ENCODE peak calls at places on chromosomes 1 and 21, in four cellular contexts. K is K562, N is HepG2, H is H1. S is an unnamed sample.
A peak's percentile ranks its signal among the peaks of the same experiment; 100 is the strongest.

GRCh38 chr1:65170511-65171142 is 22.6 kb downstream of the AK4 start:
- DNase-seq in K (no peak), N (no peak), H (no peak), S (no peak)

GRCh38 chr1:17719874-17720273 is 35.3 kb upstream of the ACTL8 start:
- DNase-seq in K (no peak), H (no peak), N (no peak), S (no peak)

GRCh38 chr1:247451388-247452010 is 6.4 kb downstream of the OR2B11 start:
- DNase-seq in K (no peak), N (no peak), H (no peak), S (no peak)

GRCh38 chr1:192939440-192939839 is 119.7 kb downstream of the UCHL5 start:
- DNase-seq in N (no peak), H (no peak), K (no peak), S (no peak)

GRCh38 chr1:52662645-52663313 is 29.8 kb downstream of the SHISAL2A start:
- DNase-seq in K (no peak), H (peak; percentile 75), N (peak; percentile 57), S (no peak)

GRCh38 chr1:184183919-184184318 is 132.4 kb downstream of the TSEN15 start:
- DNase-seq in H (no peak), N (no peak), K (no peak), S (no peak)

GRCh38 chr1:47409311-47410085 is 6.6 kb upstream of the FOXE3 start:
- DNase-seq in N (no peak), H (no peak), K (no peak), S (no peak)

GRCh38 chr1:31407029-31407626 is 5.9 kb upstream of the SERINC2 start:
- DNase-seq in N (no peak), H (no peak), K (no peak), S (no peak)

GRCh38 chr1:116571215-116571919 is 541 bp upstream of the CD58 start:
- DNase-seq in K (peak; percentile 40), H (no peak), N (no peak), S (no peak)

GRCh38 chr1:236273358-236273757 is 8.4 kb downstream of the ERO1B start:
- DNase-seq in K (no peak), H (no peak), N (no peak), S (no peak)

GRCh38 chr21:21163904-21164303 is 165.7 kb downstream of the NCAM2 start:
- DNase-seq in K (peak; percentile 55), H (peak; percentile 44), N (peak; percentile 26), S (no peak)

GRCh38 chr1:102783487-102783886 is 324.8 kb downstream of the COL11A1 start:
- DNase-seq in K (no peak), N (no peak), H (no peak), S (no peak)

GRCh38 chr1:182054698-182055326 is 6.7 kb downstream of the ZNF648 start:
- DNase-seq in N (peak; percentile 39), H (peak; percentile 77), K (peak; percentile 50), S (peak; percentile 8)

GRCh38 chr1:31373897-31374486 is 1.1 kb upstream of the FABP3 start:
- DNase-seq in K (no peak), H (no peak), N (no peak), S (no peak)

GRCh38 chr21:44434568-44434925 is 20.8 kb upstream of the LRRC3 start:
- DNase-seq in H (peak; percentile 20), N (no peak), K (no peak), S (no peak)

GRCh38 chr1:107152332-107152731 is 11.5 kb downstream of the NTNG1 start:
- DNase-seq in N (no peak), K (no peak), H (no peak), S (no peak)
- TF ChIP-seq HDAC6 in N (no peak), K (no peak), H (no peak), S (no peak)

GRCh38 chr1:189673223-189673622 is 804.4 kb downstream of the BRINP3 start:
- DNase-seq in K (no peak), H (no peak), N (no peak), S (no peak)

GRCh38 chr1:189669846-189670245 is 807.8 kb downstream of the BRINP3 start:
- DNase-seq in N (no peak), H (no peak), K (no peak), S (no peak)
- TF ChIP-seq SIN3A in N (no peak), H (no peak), K (no peak), S (no peak)

DNA sequence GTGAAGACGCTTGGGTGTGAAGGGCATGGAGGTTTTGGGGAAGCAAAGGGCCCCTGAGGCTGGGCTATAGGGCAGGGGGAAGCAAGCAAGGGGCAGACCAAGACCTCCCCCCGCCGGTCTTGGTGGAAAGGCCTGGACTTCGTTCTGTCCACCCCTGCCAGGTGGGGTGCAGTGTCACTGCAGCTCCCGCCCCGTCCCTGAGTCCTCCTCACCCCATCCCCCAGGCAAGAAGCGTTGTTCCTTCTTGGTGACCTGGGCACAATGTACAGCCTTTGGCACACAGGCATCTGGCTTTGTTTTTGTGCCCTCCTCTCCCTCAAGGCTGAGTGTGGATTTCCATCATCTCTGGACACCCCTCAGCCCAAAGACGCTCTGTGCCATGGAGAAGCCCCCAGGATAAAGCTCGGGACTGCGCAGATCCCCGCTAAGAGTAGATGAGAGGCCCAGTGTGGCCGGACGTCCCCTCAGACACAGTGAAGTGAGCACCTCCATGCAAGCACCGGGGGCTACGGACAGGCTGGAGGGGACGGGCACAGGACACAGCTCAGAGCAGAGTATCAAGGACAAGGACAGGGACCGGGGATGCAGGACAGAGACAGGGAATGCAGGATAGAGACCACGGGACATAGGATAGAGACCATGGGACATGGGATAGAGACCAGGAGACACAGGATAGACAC is 89.4 kb upstream of the ACTRT2 start:
- DNase-seq in K (no peak), N (no peak), H (no peak), S (no peak)
- TF ChIP-seq HDAC6 in K (no peak), N (no peak), H (no peak), S (no peak)

DNA sequence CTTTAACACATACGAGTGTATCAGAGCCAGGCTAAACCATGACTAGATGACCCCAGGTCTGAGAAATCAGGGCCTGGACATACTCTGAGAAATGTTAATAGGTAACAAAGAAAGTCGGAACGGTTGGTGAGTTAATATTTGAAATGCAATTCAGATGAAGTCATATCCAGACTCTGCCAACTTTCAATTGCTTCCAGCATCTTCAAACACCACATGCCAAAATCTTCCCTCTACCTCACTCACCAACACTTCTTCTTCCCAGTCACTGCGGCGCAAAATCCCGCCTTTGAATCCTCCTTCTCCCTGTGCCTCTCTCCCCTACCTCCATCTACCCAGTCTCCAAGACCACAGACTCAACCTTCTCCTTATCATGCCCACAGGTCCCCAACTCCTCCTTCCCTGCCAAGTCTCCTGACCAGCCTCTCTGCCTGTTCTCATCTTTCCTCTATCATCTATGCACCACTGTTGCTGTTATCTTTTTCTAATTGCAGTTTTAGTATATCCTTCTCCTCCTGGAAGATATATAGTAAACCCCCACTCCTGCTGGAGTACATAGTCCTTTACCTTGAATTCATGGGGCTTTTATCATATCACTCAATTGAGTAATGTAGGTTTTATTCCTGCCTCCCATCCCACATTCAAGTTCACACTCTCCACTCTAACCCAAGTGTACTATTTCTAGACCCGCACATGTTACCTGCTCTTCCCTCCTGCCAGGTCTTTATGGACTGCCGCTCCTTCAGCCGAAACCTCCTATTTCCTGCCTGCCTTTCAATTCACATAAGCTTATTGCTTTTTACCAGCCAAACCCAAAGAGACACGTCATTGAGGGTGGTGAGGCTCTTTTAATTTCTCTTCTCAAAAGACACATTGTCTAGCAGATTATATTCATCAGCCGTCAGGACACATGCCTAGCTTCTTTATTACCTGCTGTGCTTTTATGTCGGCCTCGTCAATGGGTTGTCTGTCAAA is 41.5 kb downstream of the ZBTB18 start:
- DNase-seq in H (no peak), N (no peak), K (no peak), S (no peak)
- TF ChIP-seq SIN3A in H (no peak), N (no peak), K (no peak), S (no peak)

GRCh38 chr21:27110956-27111355 is 144.1 kb upstream of the ADAMTS5 start:
- DNase-seq in H (no peak), K (no peak), N (no peak), S (no peak)

GRCh38 chr21:27104749-27105439 is 138.0 kb upstream of the ADAMTS5 start:
- DNase-seq in K (no peak), N (no peak), H (no peak), S (no peak)

GRCh38 chr21:27112186-27112585 is 145.3 kb upstream of the ADAMTS5 start:
- DNase-seq in N (no peak), H (no peak), K (no peak), S (no peak)

GRCh38 chr21:27108228-27108627 is 141.3 kb upstream of the ADAMTS5 start:
- DNase-seq in K (no peak), N (no peak), H (no peak), S (no peak)
- TF ChIP-seq HDAC6 in K (no peak), N (no peak), H (no peak), S (no peak)

GRCh38 chr21:41926068-41926806 is 27.6 kb downstream of the C2CD2 start:
- DNase-seq in K (no peak), H (no peak), N (peak; percentile 60), S (peak; percentile 68)
- TF ChIP-seq SIN3A in K (no peak), H (no peak), N (no peak), S (no peak)

DNA sequence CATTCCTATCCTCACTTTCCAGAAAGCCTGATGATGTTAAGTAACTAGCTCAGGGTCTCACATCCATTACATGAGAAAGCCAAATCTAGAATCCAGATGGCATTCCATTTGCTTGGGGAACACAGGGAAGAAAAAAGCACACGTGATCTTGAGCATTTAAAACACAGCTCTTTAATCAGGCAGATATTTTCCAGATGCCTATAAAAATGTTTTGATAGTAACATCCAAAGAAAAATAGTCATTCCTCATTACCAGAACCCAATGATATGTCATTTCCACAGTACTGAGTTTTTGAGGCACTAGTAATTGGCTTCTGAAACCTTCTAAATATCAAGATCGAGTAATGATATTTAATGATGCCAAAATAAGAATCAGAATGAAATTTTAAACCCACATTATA is 291.8 kb downstream of the DSCAM start:
- DNase-seq in K (no peak), H (no peak), N (no peak), S (no peak)
- TF ChIP-seq HDAC6 in K (no peak), H (no peak), N (no peak), S (no peak)

DNA sequence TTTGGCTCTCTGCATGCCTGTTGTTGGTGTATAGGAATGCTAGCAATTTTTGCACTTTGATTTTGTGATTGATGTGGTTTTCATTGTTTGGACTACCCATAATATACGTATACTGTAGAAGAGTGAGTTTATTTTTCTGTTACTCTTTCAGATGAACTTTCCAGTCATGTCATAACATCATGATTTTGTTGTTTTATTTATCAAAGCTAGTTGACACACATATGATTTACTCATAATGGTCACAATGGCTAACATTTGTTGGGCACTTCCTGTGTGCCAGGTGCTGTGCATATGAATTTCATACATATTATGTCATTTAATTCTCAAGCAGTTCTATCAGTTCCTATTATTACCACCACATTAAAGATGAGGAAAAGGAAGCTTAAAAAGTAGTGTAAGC is 98.1 kb upstream of the GUCA2B start:
- DNase-seq in H (no peak), N (no peak), K (no peak), S (no peak)
- TF ChIP-seq SIN3A in H (no peak), N (no peak), K (no peak), S (no peak)

GRCh38 chr1:239884776-239885175 is 206.9 kb upstream of the FMN2 start:
- DNase-seq in H (no peak), K (no peak), N (no peak), S (no peak)
- TF ChIP-seq HDAC6 in H (no peak), K (no peak), N (no peak), S (no peak)

GRCh38 chr1:3703786-3704396 is 48.4 kb upstream of the CCDC27 start:
- DNase-seq in H (no peak), N (no peak), K (no peak), S (no peak)
- TF ChIP-seq SIN3A in H (no peak), N (no peak), K (no peak), S (no peak)

S was measured in GM12878.